ENCODE peak calls at places on chromosomes 6 and 20, in seven cellular contexts. B, F, L, I, T, M and X are unnamed samples. For H3K36me3 and H3K27me3, the result is how much of the 10 kb centered on the place peaks cover.

GRCh38 chr6:156826290-156826955 is 49.2 kb downstream of the ARID1B start:
- DNase-seq in B (no peak), F (no peak), L (no peak), I (no peak), T (no peak), M (no peak), X (no peak)

GRCh38 chr20:37986063-37986858 is 47.0 kb downstream of the TTI1 start:
- DNase-seq in B (no peak), F (no peak), L (no peak), I (no peak), T (no peak), M (no peak), X (no peak)

GRCh38 chr20:25987073-25987927 is 290.6 kb upstream of the ZNF337 start:
- DNase-seq in B (no peak), F (no peak), L (peak), I (peak), T (peak), M (peak), X (no peak)

GRCh38 chr20:2797136-2797983 is 3.1 kb downstream of the CPXM1 start:
- DNase-seq in B (no peak), F (no peak), L (no peak), I (no peak), T (no peak), M (no peak), X (no peak)

GRCh38 chr6:20712011-20712410 is 177.8 kb downstream of the CDKAL1 start:
- DNase-seq in B (no peak), F (no peak), L (no peak), I (no peak), T (no peak), M (no peak), X (no peak)

GRCh38 chr6:170152111-170152926 is 138.6 kb downstream of the DLL1 start:
- DNase-seq in B (peak), F (no peak), L (no peak), I (peak), T (peak), M (no peak), X (no peak)

GRCh38 chr6:154500769-154501171 is 9.7 kb downstream of the CNKSR3 start:
- DNase-seq in B (no peak), F (no peak), L (peak), I (no peak), T (no peak), M (peak), X (no peak)

GRCh38 chr6:53565886-53566285 is 21.0 kb upstream of the GCLC start:
- DNase-seq in B (no peak), F (no peak), L (no peak), I (no peak), T (no peak), M (no peak), X (no peak)

GRCh38 chr20:33843854-33844253 is 32.7 kb downstream of the CHMP4B start:
- DNase-seq in B (no peak), F (no peak), L (no peak), I (no peak), T (no peak), M (no peak), X (no peak)

GRCh38 chr6:63347599-63347998 is 27.8 kb upstream of the LGSN start:
- DNase-seq in B (no peak), F (peak), L (peak), I (no peak), T (no peak), M (peak), X (no peak)

GRCh38 chr20:19004975-19005374 is 191.4 kb downstream of the SCP2D1 start:
- DNase-seq in B (no peak), F (no peak), L (no peak), I (no peak), T (no peak), M (no peak), X (no peak)

GRCh38 chr6:38346291-38347079 is 293.2 kb downstream of the BTBD9 start:
- DNase-seq in B (no peak), F (no peak), L (peak), I (no peak), T (no peak), M (no peak), X (peak)

GRCh38 chr6:115971785-115972184 is 88.9 kb downstream of the FRK start:
- DNase-seq in B (no peak), F (no peak), L (no peak), I (no peak), T (no peak), M (no peak), X (no peak)

GRCh38 chr6:30889921-30890645 is 5.8 kb downstream of the DDR1 start:
- DNase-seq in B (peak), F (no peak), L (no peak), I (no peak), T (peak), M (no peak), X (peak)

GRCh38 chr6:157269261-157269794 is 54.0 kb downstream of the TMEM242 start:
- DNase-seq in B (peak), F (no peak), L (peak), I (peak), T (peak), M (peak), X (no peak)

GRCh38 chr6:15317934-15318902 is 72.3 kb downstream of the JARID2 start:
- DNase-seq in B (no peak), F (no peak), L (no peak), I (no peak), T (no peak), M (no peak), X (no peak)

GRCh38 chr6:142303191-142303564 is 1.4 kb downstream of the ADGRG6 start:
- DNase-seq in B (no peak), F (no peak), L (no peak), I (no peak), T (no peak), M (no peak), X (no peak)

GRCh38 chr6:112480551-112480950 is 133.4 kb downstream of the RFPL4B start:
- DNase-seq in B (no peak), F (no peak), L (peak), I (no peak), T (no peak), M (no peak), X (no peak)

DNA sequence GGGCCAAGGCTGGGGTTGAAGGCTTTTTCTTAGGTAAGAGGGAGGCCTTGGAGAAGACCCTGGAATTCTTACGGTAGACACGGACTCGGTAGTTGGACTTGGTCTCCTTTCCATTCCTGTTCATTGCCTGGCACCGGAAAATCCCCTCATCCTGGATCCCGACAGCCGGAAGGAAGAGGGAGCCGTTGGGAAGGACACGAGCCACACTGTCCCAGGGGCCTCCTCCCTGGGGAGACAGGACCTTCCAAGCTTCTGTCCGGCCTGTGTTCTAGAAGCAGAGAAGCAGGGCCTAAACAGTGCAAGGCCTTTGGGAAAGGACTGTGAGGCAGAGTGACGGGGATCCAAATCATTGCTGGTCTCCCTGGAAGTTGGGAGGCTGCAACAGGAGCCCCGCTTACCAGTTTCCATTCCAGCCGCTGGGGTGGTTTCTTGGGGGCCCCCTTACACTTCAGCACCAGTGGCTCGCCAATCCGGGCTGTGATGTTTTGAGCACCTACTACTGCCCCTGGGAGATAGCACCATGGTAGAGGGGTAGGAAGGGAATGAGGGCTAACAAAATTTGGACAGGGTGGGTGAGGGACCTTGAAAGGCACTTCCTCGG is 470 bp downstream of the AGER start:
- DNase-seq in B (no peak), F (no peak), L (no peak), I (no peak), T (peak), M (no peak), X (no peak)
- H3K36me3 ChIP-seq in B (under half), F (under half), L (under half), I (half or more), T (half or more), M (under half), X (under half)

GRCh38 chr20:57761413-57761734 is 51.6 kb upstream of the PMEPA1 start:
- DNase-seq in B (no peak), F (no peak), L (no peak), I (no peak), T (no peak), M (no peak), X (no peak)
- H3K27me3 ChIP-seq in B (under half), F (under half), L (under half), I (under half), T (under half), M (under half), X (under half)

DNA sequence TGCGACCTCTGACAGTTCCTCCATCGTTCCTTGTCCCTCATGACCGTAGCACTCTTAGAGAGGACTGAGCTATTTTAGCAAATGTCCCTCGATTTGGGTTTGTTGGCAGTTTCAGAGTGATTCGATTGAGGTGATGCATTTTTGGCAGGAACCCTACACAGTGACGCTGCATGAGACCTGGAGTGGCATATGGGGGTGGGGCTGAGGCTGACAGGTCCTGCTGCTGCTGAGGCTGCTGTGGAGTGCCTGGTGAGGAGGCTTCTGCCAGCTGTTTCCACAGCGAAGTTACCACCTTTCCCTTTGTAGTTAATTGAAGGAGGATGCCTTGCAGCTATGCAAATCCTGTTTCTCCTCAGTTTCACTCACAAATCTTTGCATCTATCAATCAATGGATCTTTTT is 19.8 kb downstream of the PXDC1 start:
- DNase-seq in B (no peak), F (no peak), L (no peak), I (no peak), T (peak), M (no peak), X (no peak)
- H3K36me3 ChIP-seq in B (under half), F (under half), L (half or more), I (half or more), T (under half), M (under half), X (under half)

GRCh38 chr20:49485563-49485962 is 3.1 kb upstream of the KCNB1 start:
- DNase-seq in B (no peak), F (no peak), L (no peak), I (no peak), T (no peak), M (no peak), X (no peak)

GRCh38 chr20:49484180-49485140 is 2.0 kb upstream of the KCNB1 start:
- DNase-seq in B (peak), F (peak), L (peak), I (peak), T (peak), M (peak), X (peak)

GRCh38 chr20:49483706-49484101 is 1.2 kb upstream of the KCNB1 start:
- DNase-seq in B (peak), F (no peak), L (no peak), I (no peak), T (no peak), M (peak), X (no peak)

GRCh38 chr20:49483018-49483705 is 694 bp upstream of the KCNB1 start:
- DNase-seq in B (no peak), F (no peak), L (no peak), I (no peak), T (no peak), M (peak), X (no peak)

GRCh38 chr20:49486064-49486463 is 3.6 kb upstream of the KCNB1 start:
- DNase-seq in B (no peak), F (no peak), L (no peak), I (no peak), T (no peak), M (no peak), X (no peak)
- H3K27me3 ChIP-seq in B (under half), F (under half), L (half or more), I (under half), T (half or more), M (half or more), X (under half)

GRCh38 chr6:87541041-87541440 is 48.7 kb downstream of the RARS2 start:
- DNase-seq in B (no peak), F (no peak), L (no peak), I (no peak), T (no peak), M (no peak), X (no peak)
- H3K36me3 ChIP-seq in B (under half), F (under half), L (half or more), I (half or more), T (half or more), M (under half), X (under half)

DNA sequence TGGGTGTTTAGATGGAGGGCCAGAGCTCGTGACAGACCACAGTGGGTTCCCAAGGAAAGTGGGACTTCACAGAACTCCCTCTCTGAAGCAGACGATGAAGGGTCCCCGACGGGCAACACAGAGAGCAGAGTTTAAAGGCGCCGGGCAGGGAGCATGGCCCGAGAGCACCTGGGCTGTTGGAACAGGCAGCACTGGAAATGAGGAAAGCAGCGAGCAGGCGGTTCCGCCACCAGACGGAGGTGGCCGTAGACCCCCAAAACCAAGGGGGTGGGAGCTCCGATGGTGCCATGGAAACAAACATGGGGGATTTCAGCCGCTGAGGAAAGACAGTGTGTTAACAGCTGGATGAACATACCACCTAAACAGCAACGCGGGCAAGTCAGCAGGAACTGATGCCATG is 27.5 kb upstream of the INSM1 start:
- DNase-seq in B (no peak), F (no peak), L (no peak), I (no peak), T (no peak), M (no peak), X (no peak)
- H3K27me3 ChIP-seq in B (under half), F (under half), L (under half), I (under half), T (under half), M (under half), X (under half)

GRCh38 chr20:58668901-58669286 is 17.8 kb downstream of the STX16 start:
- DNase-seq in B (no peak), F (no peak), L (no peak), I (no peak), T (no peak), M (no peak), X (no peak)
- H3K36me3 ChIP-seq in B (under half), F (under half), L (half or more), I (half or more), T (half or more), M (under half), X (half or more)

GRCh38 chr20:46276531-46276930 is 31.8 kb downstream of the CDH22 start:
- DNase-seq in B (no peak), F (no peak), L (peak), I (no peak), T (no peak), M (no peak), X (no peak)

GRCh38 chr20:46270977-46271744 is 37.1 kb downstream of the CDH22 start:
- DNase-seq in B (no peak), F (no peak), L (no peak), I (no peak), T (no peak), M (no peak), X (no peak)

GRCh38 chr20:46275091-46275490 is 33.2 kb downstream of the CDH22 start:
- DNase-seq in B (no peak), F (no peak), L (no peak), I (no peak), T (no peak), M (no peak), X (no peak)

GRCh38 chr20:46272389-46273047 is 35.8 kb downstream of the CDH22 start:
- DNase-seq in B (no peak), F (no peak), L (no peak), I (no peak), T (no peak), M (no peak), X (no peak)

GRCh38 chr20:46273701-46274100 is 34.6 kb downstream of the CDH22 start:
- DNase-seq in B (no peak), F (no peak), L (no peak), I (no peak), T (no peak), M (no peak), X (no peak)
- H3K27me3 ChIP-seq in B (under half), F (under half), L (under half), I (under half), T (half or more), M (half or more), X (under half)

GRCh38 chr20:21360686-21361085 is 36.6 kb downstream of the NKX2-4 start:
- DNase-seq in B (no peak), F (no peak), L (peak), I (no peak), T (no peak), M (no peak), X (no peak)
- H3K36me3 ChIP-seq in B (half or more), F (under half), L (under half), I (half or more), T (half or more), M (under half), X (half or more)

GRCh38 chr6:108164815-108165706 is 761 bp upstream of the NR2E1 start:
- DNase-seq in B (no peak), F (no peak), L (peak), I (no peak), T (no peak), M (no peak), X (no peak)
- H3K27me3 ChIP-seq in B (half or more), F (under half), L (half or more), I (half or more), T (half or more), M (half or more), X (under half)